ENCODE peak calls at places on chromosomes 5 and 9, in ten cellular contexts. V is breast epithelium, E is thoracic aorta, R is GM23338, M is RWPE1, D is heart left ventricle, T is coronary artery, F is heart right ventricle, A is astrocyte of the cerebellum, W is Caco-2. H is an unnamed sample.
A peak's percentile ranks its signal among the peaks of the same experiment; 100 is the strongest.

GRCh38 chr5:77844408-77845272 is 68.5 kb upstream of the TBCA start:
- DNase-seq in V (no peak), E (no peak), R (peak; percentile 41), M (no peak), D (no peak), T (no peak), F (no peak), A (no peak), W (no peak), H (no peak)

GRCh38 chr5:117788596-117788995 is 1199.8 kb downstream of the DTWD2 start:
- DNase-seq in V (no peak), E (no peak), R (no peak), M (no peak), D (no peak), T (no peak), F (no peak), A (no peak), W (no peak), H (no peak)

GRCh38 chr9:34072868-34073590 is 24.3 kb upstream of the UBAP2 start:
- DNase-seq in V (no peak), E (no peak), R (no peak), M (peak; percentile 87), D (no peak), T (no peak), F (no peak), A (peak; percentile 81), W (peak; percentile 84), H (no peak)

GRCh38 chr5:115389074-115389798 is 92.8 kb upstream of the CCDC112 start:
- DNase-seq in V (no peak), E (no peak), R (no peak), M (no peak), D (no peak), T (no peak), F (no peak), A (no peak), W (no peak), H (no peak)

GRCh38 chr9:110750272-110750671 is 81.7 kb downstream of the MUSK start:
- DNase-seq in V (no peak), E (no peak), R (no peak), M (no peak), D (peak; percentile 56), T (no peak), F (peak; percentile 18), A (no peak), W (no peak), H (no peak)

GRCh38 chr9:72509635-72510034 is 11.8 kb upstream of the TMC1 start:
- DNase-seq in V (no peak), E (no peak), R (no peak), M (peak; percentile 30), D (no peak), T (no peak), F (no peak), A (no peak), W (no peak), H (no peak)

GRCh38 chr5:36041537-36041845 is 25.2 kb downstream of the UGT3A2 start:
- DNase-seq in V (no peak), E (no peak), R (peak; percentile 68), M (no peak), D (no peak), T (no peak), F (no peak), A (no peak), W (no peak), H (no peak)

GRCh38 chr9:133955821-133956411 is 36.2 kb downstream of the VAV2 start:
- DNase-seq in V (no peak), E (no peak), R (peak; percentile 75), M (no peak), D (peak; percentile 63), T (no peak), F (no peak), A (no peak), W (no peak), H (no peak)

GRCh38 chr9:99624499-99625233 is 197.0 kb upstream of the NR4A3 start:
- DNase-seq in V (no peak), E (no peak), R (no peak), M (no peak), D (no peak), T (no peak), F (no peak), A (no peak), W (no peak), H (no peak)

GRCh38 chr5:56587381-56588124 is 227.8 kb upstream of the MAP3K1 start:
- DNase-seq in V (no peak), E (no peak), R (no peak), M (no peak), D (no peak), T (no peak), F (no peak), A (no peak), W (no peak), H (no peak)

DNA sequence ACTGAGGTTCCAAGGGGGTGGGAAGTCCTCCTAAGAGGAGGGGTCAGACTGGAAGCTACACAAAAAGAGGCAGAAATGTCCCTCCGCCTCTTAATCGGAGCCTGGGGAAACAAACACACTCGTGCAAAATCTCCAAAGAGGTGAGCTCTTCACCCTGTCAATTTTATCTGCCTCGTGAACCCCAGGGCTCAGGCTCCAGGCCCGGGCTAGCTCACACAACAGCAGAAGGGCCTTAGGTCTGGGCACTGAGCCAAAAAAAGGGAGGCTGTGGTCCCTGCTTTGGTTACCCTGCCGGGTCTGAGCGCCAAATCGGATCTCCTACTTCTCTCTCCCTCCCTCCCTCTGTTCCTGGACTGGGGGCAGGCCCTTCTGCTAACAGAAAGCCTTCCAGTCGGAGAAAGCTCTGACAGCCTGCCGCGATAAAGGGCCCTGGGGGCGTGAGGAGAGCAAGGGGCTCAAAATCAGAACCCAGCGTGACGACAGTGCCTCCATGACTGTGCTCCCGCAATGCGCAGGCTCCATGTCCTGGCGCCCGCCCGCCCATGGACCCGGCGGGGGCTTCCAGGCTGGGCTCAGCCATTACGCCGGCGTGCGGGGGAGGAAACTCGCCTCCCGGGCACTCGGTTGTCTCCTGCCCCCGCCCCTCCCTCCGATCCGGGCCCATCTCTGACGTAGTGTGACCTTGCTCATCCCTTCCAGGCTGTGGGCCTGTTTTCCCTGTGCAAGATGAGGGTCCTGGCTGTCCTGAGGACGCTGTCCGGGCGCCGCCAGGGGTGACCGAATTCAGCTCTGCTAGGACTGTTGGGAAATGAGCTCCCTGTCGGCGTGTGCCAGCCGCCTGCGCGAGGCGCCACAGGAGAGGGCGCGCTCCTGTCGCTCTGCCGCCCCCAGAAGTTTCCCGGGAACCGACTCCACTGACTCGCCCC is 865 bp upstream of the SLC22A4 start:
- DNase-seq in V (peak; percentile 77), E (peak; percentile 67), R (peak; percentile 82), M (peak; percentile 93), D (peak; percentile 92), T (peak; percentile 92), F (peak; percentile 93), A (peak; percentile 64), W (peak; percentile 89), H (peak; percentile 77)
- TF ChIP-seq CTCF in V (no peak), E (peak; percentile 29), R (peak; percentile 22), M (no peak), D (peak; percentile 8), T (no peak), F (no peak), A (peak; percentile 19), W (no peak), H (no peak)

DNA sequence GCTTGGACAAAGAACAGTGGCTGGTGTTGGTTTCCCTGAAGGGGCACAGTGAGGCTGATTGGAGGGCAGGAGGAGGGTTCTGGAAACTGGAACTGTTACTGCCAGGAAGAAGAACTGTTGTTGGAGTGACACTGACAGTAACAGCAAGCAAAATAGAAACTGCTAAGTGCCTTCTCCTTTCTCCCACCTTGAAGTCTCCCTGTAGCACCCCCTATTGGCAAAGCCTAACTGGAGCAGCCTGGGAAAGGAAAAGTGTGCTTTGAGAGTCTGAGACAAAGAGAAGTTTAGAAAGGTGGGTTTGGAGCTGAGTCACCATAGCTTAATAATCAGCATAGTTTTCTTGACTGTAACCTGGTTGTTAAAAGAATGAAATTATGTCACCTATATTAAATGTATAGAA is 2.5 kb upstream of the TMEM174 start:
- DNase-seq in V (no peak), E (no peak), R (peak; percentile 89), M (no peak), D (no peak), T (no peak), F (no peak), A (no peak), W (peak; percentile 14), H (no peak)
- TF ChIP-seq CTCF in V (no peak), E (no peak), R (peak; percentile 89), M (no peak), D (no peak), T (no peak), F (peak; percentile 27), A (peak; percentile 43), W (peak; percentile 38), H (no peak)

DNA sequence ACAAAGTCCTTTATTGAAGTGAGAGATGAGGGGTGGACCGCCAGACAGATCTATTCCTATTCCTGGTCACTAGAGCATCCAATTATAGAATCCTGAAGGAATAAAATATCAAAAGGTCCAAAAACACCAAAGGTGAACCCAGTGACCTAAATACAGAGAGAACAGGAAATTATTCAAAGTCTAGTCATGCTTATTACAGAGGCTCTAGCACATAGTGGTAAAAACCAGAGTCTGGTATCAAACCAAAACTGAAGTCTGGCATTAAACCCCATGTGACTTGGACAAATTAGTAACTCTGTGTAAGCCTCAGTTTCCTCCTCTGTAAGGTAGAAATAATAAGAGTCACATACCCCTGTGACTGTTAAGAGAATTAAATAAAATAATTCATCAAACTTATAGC is 100.5 kb upstream of the SNX2 start:
- DNase-seq in V (no peak), E (no peak), R (no peak), M (no peak), D (no peak), T (no peak), F (no peak), A (no peak), W (no peak), H (no peak)
- TF ChIP-seq CTCF in V (no peak), E (no peak), R (no peak), M (no peak), D (no peak), T (no peak), F (no peak), A (no peak), W (no peak), H (no peak)

GRCh38 chr9:125268394-125269013 is 6.9 kb downstream of the GAPVD1 start:
- DNase-seq in V (no peak), E (no peak), R (no peak), M (no peak), D (no peak), T (no peak), F (no peak), A (no peak), W (no peak), H (no peak)

GRCh38 chr9:125276771-125277170 is 15.1 kb downstream of the GAPVD1 start:
- DNase-seq in V (no peak), E (no peak), R (no peak), M (no peak), D (no peak), T (no peak), F (no peak), A (no peak), W (no peak), H (no peak)

GRCh38 chr9:125269014-125269397 is 7.4 kb downstream of the GAPVD1 start:
- DNase-seq in V (no peak), E (no peak), R (no peak), M (no peak), D (no peak), T (no peak), F (no peak), A (no peak), W (no peak), H (no peak)

GRCh38 chr9:125271081-125271480 is 9.5 kb downstream of the GAPVD1 start:
- DNase-seq in V (no peak), E (no peak), R (no peak), M (peak; percentile 50), D (no peak), T (no peak), F (no peak), A (no peak), W (no peak), H (no peak)

GRCh38 chr9:125272697-125273096 is 11.1 kb downstream of the GAPVD1 start:
- DNase-seq in V (no peak), E (no peak), R (no peak), M (peak; percentile 69), D (no peak), T (no peak), F (no peak), A (no peak), W (peak; percentile 86), H (no peak)
- TF ChIP-seq CTCF in V (no peak), E (no peak), R (no peak), M (no peak), D (no peak), T (no peak), F (no peak), A (no peak), W (no peak), H (no peak)